ENCODE peak calls at places on chromosomes 6 and 20, in seven cellular contexts. J, Z, N, W, B, E and O are unnamed samples.

GRCh38 chr6:75201901-75202672 is 3.8 kb downstream of the COL12A1 start:
- DNase-seq in E (no peak), J (peak; percentile 46), W (peak; percentile 86), N (no peak), B (peak; percentile 40), Z (no peak), O (no peak)

GRCh38 chr20:50221501-50222323 is 31.1 kb downstream of the CEBPB start:
- DNase-seq in E (no peak), J (no peak), N (no peak), W (no peak), B (peak; percentile 58), Z (no peak), O (no peak)

GRCh38 chr6:123875784-123876183 is 72.1 kb downstream of the NKAIN2 start:
- DNase-seq in J (no peak), W (no peak), Z (no peak), E (no peak), N (no peak), B (no peak), O (no peak)

GRCh38 chr6:148693882-148694484 is 52.8 kb upstream of the UST start:
- DNase-seq in B (no peak), J (no peak), E (no peak), W (no peak), Z (no peak), N (no peak), O (no peak)

GRCh38 chr6:4889701-4890100 is 113.5 kb downstream of the CDYL start:
- DNase-seq in B (no peak), Z (no peak), N (no peak), E (no peak), W (no peak), J (no peak), O (no peak)

GRCh38 chr6:35810831-35811698 is 5.9 kb downstream of the LHFPL5 start:
- DNase-seq in W (no peak), Z (no peak), E (no peak), B (peak; percentile 81), N (no peak), J (no peak), O (no peak)

GRCh38 chr6:108574457-108575149 is 13.9 kb downstream of the FOXO3 start:
- DNase-seq in W (no peak), N (no peak), Z (no peak), E (no peak), B (no peak), J (no peak), O (no peak)

GRCh38 chr6:30565772-30566171 is 5.5 kb upstream of the ABCF1 start:
- DNase-seq in J (no peak), W (no peak), B (no peak), Z (no peak), N (no peak), E (no peak), O (no peak)

GRCh38 chr20:53539516-53539915 is 54.1 kb downstream of the ZNF217 start:
- DNase-seq in E (no peak), N (no peak), B (no peak), W (no peak), Z (no peak), J (no peak), O (no peak)

GRCh38 chr6:46848684-46849360 is 55.6 kb downstream of the MEP1A start:
- DNase-seq in E (peak; percentile 0), W (peak; percentile 97), B (peak; percentile 73), Z (peak; percentile 25), N (peak; percentile 17), J (peak; percentile 87), O (peak; percentile 50)
- H3K4me3 ChIP-seq in E (no peak overlapping the region), W (no peak overlapping the region), B (no peak overlapping the region), Z (no peak overlapping the region), N (peak overlapping the region; percentile 21), J (peak overlapping the region; percentile 15), O (no peak overlapping the region)

GRCh38 chr20:61929561-61929960 is 136.1 kb downstream of the TAF4 start:
- DNase-seq in E (no peak), Z (no peak), B (no peak), N (no peak), J (no peak), W (no peak), O (no peak)

GRCh38 chr20:61931476-61932198 is 134.0 kb downstream of the TAF4 start:
- DNase-seq in W (no peak), N (no peak), J (no peak), Z (no peak), E (no peak), B (no peak), O (no peak)

GRCh38 chr20:61929971-61930666 is 135.6 kb downstream of the TAF4 start:
- DNase-seq in B (no peak), W (no peak), E (no peak), J (no peak), N (no peak), Z (no peak), O (no peak)

GRCh38 chr20:61932199-61932592 is 133.5 kb downstream of the TAF4 start:
- DNase-seq in B (no peak), W (no peak), J (no peak), Z (no peak), E (no peak), N (no peak), O (no peak)

DNA sequence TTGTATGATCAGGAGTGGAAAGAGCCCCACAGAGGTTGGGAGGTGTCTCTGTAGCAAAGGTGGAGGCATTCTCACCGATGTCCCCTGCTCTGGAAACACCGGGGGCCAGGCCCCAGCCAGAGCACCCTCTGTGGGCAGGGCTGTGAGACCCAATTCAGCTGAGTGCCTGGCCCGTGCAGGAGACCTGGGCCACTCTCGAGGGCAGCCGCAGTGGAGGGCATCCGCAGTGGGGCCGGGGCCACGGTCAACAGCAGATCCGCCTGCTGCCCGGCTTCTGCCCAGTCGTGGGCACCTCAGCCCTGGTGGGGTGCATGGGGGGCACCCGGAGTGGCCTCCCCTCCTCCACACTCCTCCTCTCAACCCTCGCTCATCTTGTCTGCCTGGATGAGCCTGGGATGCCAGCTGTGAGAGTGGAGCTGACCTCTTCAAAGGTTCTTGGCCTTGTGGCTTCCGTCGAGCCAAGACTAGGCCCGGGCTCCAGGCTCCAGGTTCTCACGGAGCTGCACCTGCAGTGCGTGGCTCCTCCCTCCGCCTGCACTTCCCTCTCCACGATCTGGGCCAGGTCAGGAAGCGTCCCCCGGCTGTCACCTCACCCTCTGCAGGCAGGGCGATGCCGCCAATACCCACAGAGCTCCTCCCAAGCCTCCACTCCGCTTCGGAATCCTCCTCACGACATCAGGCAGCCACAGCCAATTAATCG is 134.8 kb downstream of the TAF4 start:
- DNase-seq in J (no peak), B (no peak), N (peak; percentile 92), Z (no peak), W (no peak), E (no peak), O (no peak)
- H3K4me3 ChIP-seq in J (no peak overlapping the region), B (no peak overlapping the region), N (peak overlapping the region; percentile 23), Z (no peak overlapping the region), W (no peak overlapping the region), E (no peak overlapping the region), O (no peak overlapping the region)

GRCh38 chr6:42306439-42307140 is 88.9 kb upstream of the MRPS10 start:
- DNase-seq in W (peak; percentile 31), N (no peak), Z (no peak), E (no peak), B (no peak), J (no peak), O (no peak)

GRCh38 chr6:42301986-42302385 is 84.3 kb upstream of the MRPS10 start:
- DNase-seq in N (no peak), Z (no peak), W (peak; percentile 61), E (no peak), B (no peak), J (no peak), O (no peak)

GRCh38 chr6:42304313-42304712 is 86.7 kb upstream of the MRPS10 start:
- DNase-seq in N (no peak), W (peak; percentile 60), J (no peak), Z (no peak), E (no peak), B (no peak), O (no peak)

GRCh38 chr6:42302441-42302840 is 84.8 kb upstream of the MRPS10 start:
- DNase-seq in B (no peak), J (no peak), E (no peak), W (peak; percentile 33), N (no peak), Z (no peak), O (no peak)

DNA sequence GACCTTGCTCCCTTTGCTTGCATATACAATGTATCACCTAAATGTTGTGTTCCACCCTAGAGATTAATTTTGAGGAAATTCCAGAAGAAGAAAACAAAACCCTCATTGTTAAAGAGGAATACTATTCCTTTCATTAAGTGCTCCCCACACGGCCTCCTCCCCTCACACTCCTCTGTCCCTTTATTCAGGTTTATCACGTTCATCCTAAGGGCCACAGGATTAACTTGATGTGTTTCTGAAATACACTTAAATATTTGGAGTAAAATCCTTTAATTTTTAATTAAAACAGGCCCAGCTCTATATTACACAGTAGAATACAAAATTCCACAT is 89.4 kb upstream of the MRPS10 start:
- DNase-seq in B (no peak), J (no peak), W (no peak), Z (no peak), E (no peak), N (no peak), O (no peak)
- H3K4me3 ChIP-seq in B (no peak overlapping the region), J (no peak overlapping the region), W (no peak overlapping the region), Z (no peak overlapping the region), E (no peak overlapping the region), N (no peak overlapping the region), O (no peak overlapping the region)

DNA sequence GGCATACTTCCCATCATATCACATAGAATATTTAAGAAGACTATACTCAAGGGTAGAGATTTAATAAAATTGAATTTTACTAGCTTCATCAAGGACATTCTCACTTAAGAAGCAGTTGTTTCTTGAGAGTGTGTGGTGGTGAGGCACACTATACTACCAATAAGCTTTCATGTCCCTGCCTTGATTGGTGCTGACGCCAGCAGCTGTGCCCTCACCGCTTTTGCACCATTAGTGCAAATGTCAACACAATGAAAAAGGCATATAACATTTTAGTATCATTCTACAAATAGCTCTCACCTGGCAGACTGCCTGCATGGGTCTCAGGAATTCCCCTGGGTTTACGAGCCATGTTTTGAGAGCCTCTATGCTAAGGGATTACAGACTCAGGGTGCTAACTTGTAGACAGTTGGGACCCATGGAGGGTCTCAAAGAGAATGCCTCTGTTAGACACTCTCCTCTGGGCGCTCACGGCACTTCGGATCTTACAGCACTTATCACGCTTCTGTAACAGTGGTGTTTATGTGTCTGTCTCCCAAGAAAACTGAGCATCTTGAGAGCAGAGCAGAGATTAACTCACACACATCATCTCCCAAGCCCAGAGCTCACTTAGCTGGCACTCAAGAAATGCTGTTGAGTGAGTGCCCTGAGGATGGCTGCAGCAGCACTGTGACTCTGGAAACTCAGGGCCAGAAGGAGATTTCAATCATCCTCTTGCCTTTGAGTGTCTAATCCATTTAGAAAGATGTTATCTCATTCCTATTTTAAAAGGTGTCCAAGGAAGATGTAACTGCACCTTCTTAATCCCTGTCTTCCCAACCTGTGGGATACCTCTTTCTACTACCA is 143.3 kb upstream of the GPR6 start:
- DNase-seq in W (no peak), B (no peak), J (no peak), Z (no peak), E (no peak), N (no peak), O (no peak)
- H3K4me3 ChIP-seq in W (no peak overlapping the region), B (no peak overlapping the region), J (no peak overlapping the region), Z (no peak overlapping the region), E (no peak overlapping the region), N (no peak overlapping the region), O (no peak overlapping the region)

GRCh38 chr6:27829453-27830211 is 82.6 kb downstream of the OR2B2 start:
- DNase-seq in W (peak; percentile 64), J (no peak), Z (no peak), B (peak; percentile 37), N (no peak), E (no peak), O (no peak)
- H3K4me3 ChIP-seq in W (peak overlapping the region; percentile 89), J (peak overlapping the region; percentile 58), Z (no peak overlapping the region), B (peak overlapping the region; percentile 75), N (peak overlapping the region; percentile 59), E (no peak overlapping the region), O (peak overlapping the region; percentile 83)

GRCh38 chr20:57576942-57577550 is 16.1 kb downstream of the PCK1 start:
- DNase-seq in N (no peak), E (no peak), B (no peak), Z (no peak), W (no peak), J (no peak), O (no peak)
- H3K4me3 ChIP-seq in N (no peak overlapping the region), E (no peak overlapping the region), B (no peak overlapping the region), Z (no peak overlapping the region), W (no peak overlapping the region), J (no peak overlapping the region), O (no peak overlapping the region)